ENCODE peak calls at places on chromosomes 7 and 10, in eight cellular contexts. I is activated naive CD4-positive, alpha-beta T cell; D is endothelial cell; B is MCF 10A; A is epithelial cell of esophagus; F is nucleus accumbens; M is cardiac muscle cell; R is stomach. K is an unnamed sample.

GRCh38 chr10:4498763-4499251 is 327.2 kb upstream of the AKR1E2 start:
- DNase-seq in I (no peak), D (no peak), B (peak), A (peak), F (no peak), M (peak), R (no peak), K (no peak)

GRCh38 chr7:128781126-128781525 is 5.5 kb upstream of the OPN1SW start:
- DNase-seq in I (no peak), D (no peak), B (no peak), A (no peak), F (no peak), M (peak), R (no peak), K (no peak)

GRCh38 chr7:79308176-79308575 is 145.3 kb downstream of the MAGI2 start:
- DNase-seq in I (no peak), D (no peak), B (peak), A (peak), F (no peak), M (peak), R (no peak), K (no peak)

GRCh38 chr7:41955475-41956243 is 252.8 kb upstream of the INHBA start:
- DNase-seq in I (no peak), D (peak), B (peak), A (peak), F (peak), M (peak), R (peak), K (no peak)

GRCh38 chr7:36284470-36284869 is 105.2 kb upstream of the ANLN start:
- DNase-seq in I (no peak), D (no peak), B (no peak), A (no peak), F (no peak), M (no peak), R (no peak), K (no peak)

GRCh38 chr7:128922496-128923410 is 12.2 kb upstream of the KCP start:
- DNase-seq in I (no peak), D (peak), B (no peak), A (no peak), F (no peak), M (no peak), R (no peak), K (no peak)

GRCh38 chr7:50564630-50565558 is at the start of gene DDC:
- DNase-seq in I (no peak), D (no peak), B (no peak), A (no peak), F (no peak), M (no peak), R (no peak), K (no peak)

GRCh38 chr7:22610258-22610657 is 110.3 kb upstream of the STEAP1B start:
- DNase-seq in I (no peak), D (no peak), B (no peak), A (peak), F (no peak), M (no peak), R (no peak), K (no peak)

GRCh38 chr10:45555789-45556188 is 116.8 kb downstream of the ZFAND4 start:
- DNase-seq in I (no peak), D (no peak), B (peak), A (peak), F (no peak), M (peak), R (no peak), K (no peak)

GRCh38 chr10:89954787-89955566 is 253.6 kb downstream of the KIF20B start:
- DNase-seq in I (no peak), D (no peak), B (peak), A (no peak), F (no peak), M (peak), R (no peak), K (no peak)

GRCh38 chr7:131629203-131629871 is 72.9 kb upstream of the PODXL start:
- DNase-seq in I (no peak), D (no peak), B (peak), A (peak), F (no peak), M (peak), R (no peak), K (no peak)